ENCODE peak calls at places on chromosome 18, in eight cellular contexts. Y is central memory CD4-positive, alpha-beta T cell; W is right atrium auricular region; F is GM20000; N is IMR-90; I is endodermal cell; M is left kidney; S is foreskin fibroblast. B is an unnamed sample.

GRCh38 chr18:37574113-37574512 is 8.5 kb upstream of the CELF4 start:
- DNase-seq in F (no peak), I (peak), W (no peak), Y (no peak), M (peak), S (no peak), N (no peak), B (no peak)

GRCh38 chr18:54647176-54647575 is 56.1 kb downstream of the DYNAP start:
- DNase-seq in F (peak), I (peak), S (no peak), W (no peak), M (peak), Y (no peak), N (peak), B (peak)

GRCh38 chr18:31274915-31275314 is 43.0 kb upstream of the DSG1 start:
- DNase-seq in M (peak), Y (no peak), F (no peak), S (no peak), I (no peak), W (peak), N (no peak), B (no peak)

GRCh38 chr18:3511980-3512379 is 62.0 kb downstream of the TGIF1 start:
- DNase-seq in I (no peak), W (no peak), S (peak), N (peak), F (no peak), M (no peak), Y (no peak), B (peak)

GRCh38 chr18:46222093-46222492 is 117.9 kb downstream of the HAUS1 start:
- DNase-seq in Y (no peak), F (no peak), S (no peak), I (no peak), N (no peak), M (no peak), W (no peak), B (no peak)

GRCh38 chr18:25284861-25285574 is 66.9 kb downstream of the ZNF521 start:
- DNase-seq in N (peak), M (no peak), I (peak), F (no peak), W (no peak), S (peak), Y (no peak), B (peak)

GRCh38 chr18:48032876-48033769 is 102.7 kb upstream of the SMAD2 start:
- DNase-seq in S (peak), F (no peak), I (peak), W (no peak), Y (no peak), N (peak), M (no peak), B (no peak)

GRCh38 chr18:75365837-75366236 is 61.7 kb downstream of the SMIM21 start:
- DNase-seq in Y (no peak), F (no peak), I (no peak), N (no peak), S (no peak), W (no peak), M (no peak), B (no peak)

GRCh38 chr18:35875566-35875965 is 96.9 kb upstream of the RMP24 start:
- DNase-seq in Y (no peak), F (no peak), N (no peak), W (no peak), M (no peak), I (peak), S (no peak), B (no peak)

GRCh38 chr18:22309191-22309590 is 108.5 kb downstream of the CTAGE1 start:
- DNase-seq in W (no peak), S (peak), F (no peak), I (no peak), Y (no peak), M (peak), N (peak), B (peak)

GRCh38 chr18:9340472-9340871 is 5.9 kb downstream of the TWSG1 start:
- DNase-seq in S (no peak), M (no peak), Y (no peak), F (no peak), N (no peak), W (no peak), I (no peak), B (no peak)

GRCh38 chr18:46310258-46310657 is 206.1 kb downstream of the HAUS1 start:
- DNase-seq in S (no peak), I (no peak), W (no peak), M (peak), F (no peak), N (no peak), Y (no peak), B (no peak)